ENCODE peak calls at places on chromosome 16, in four cellular contexts. O is kidney, E is MM.1S, G is Karpas-422. U is an unnamed sample.

GRCh38 chr16:1809281-1809801 is 15.8 kb upstream of the IGFALS start:
- DNase-seq in E (no peak), G (no peak), O (peak; percentile 72), U (no peak)

GRCh38 chr16:1991588-1992474 is 2.1 kb downstream of the SYNGR3 start:
- DNase-seq in O (peak; percentile 99), G (peak; percentile 98), E (peak; percentile 94), U (peak; percentile 92)

GRCh38 chr16:47057631-47057996 is 84.1 kb upstream of the DNAJA2 start:
- DNase-seq in E (no peak), O (peak; percentile 8), G (no peak), U (no peak)

GRCh38 chr16:3215601-3216262 is 19.2 kb downstream of the ZNF200 start:
- DNase-seq in E (peak; percentile 13), G (no peak), O (no peak), U (no peak)

GRCh38 chr16:81568749-81569087 is 124.1 kb downstream of the CMIP start:
- DNase-seq in G (no peak), E (no peak), O (no peak), U (no peak)

GRCh38 chr16:50336884-50337283 is 31.9 kb downstream of the BRD7 start:
- DNase-seq in G (no peak), O (no peak), E (no peak), U (no peak)

GRCh38 chr16:27444015-27444414 is 42.0 kb downstream of the IL21R start:
- DNase-seq in O (no peak), G (no peak), E (no peak), U (peak; percentile 69)

GRCh38 chr16:53433930-53434435 is 288 bp upstream of the RBL2 start:
- DNase-seq in O (no peak), G (peak; percentile 92), E (no peak), U (no peak)

GRCh38 chr16:29675811-29676643 is 3.0 kb upstream of the QPRT start:
- DNase-seq in G (peak; percentile 88), O (no peak), E (peak; percentile 23), U (peak; percentile 30)

GRCh38 chr16:3148256-3149192 is 13.7 kb downstream of the ZNF213 start:
- DNase-seq in O (peak; percentile 51), G (peak; percentile 40), E (no peak), U (no peak)

GRCh38 chr16:49458221-49458620 is 84.6 kb downstream of the C16orf78 start:
- DNase-seq in G (no peak), O (no peak), E (no peak), U (no peak)

GRCh38 chr16:87541004-87541881 is 48.4 kb upstream of the ZCCHC14 start:
- DNase-seq in O (no peak), E (no peak), G (no peak), U (peak; percentile 88)

DNA sequence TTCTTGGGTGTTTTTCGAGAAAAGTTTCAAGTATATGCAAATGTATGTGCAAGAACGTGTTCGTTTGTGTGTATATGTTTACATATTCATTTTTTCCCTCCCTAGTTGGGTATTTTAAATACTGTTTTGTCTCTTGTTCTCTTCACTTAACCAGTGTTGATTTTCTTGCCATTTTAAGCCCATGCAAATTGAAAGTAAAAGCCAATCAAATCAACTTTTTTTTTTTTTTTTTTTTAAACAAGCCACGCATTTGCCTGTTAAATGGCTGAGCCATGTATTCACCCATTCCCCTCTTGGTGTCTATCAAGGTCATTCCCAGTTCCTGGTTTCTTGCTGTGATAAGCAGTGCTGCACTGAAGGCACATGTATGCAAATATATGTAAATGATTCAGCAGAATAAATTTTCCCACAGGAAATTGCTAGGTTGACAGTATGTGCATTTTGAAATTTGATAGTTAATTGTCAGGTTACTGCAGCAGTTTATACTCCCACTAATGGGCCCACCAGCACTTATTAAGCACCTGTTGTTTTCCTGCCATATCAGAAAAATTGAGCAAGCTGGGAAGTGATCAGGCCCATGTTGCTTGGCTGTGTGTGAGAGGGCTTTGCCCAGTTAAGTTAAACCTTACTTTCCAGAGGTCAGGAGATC is 12.3 kb downstream of the ABCC1 start:
- DNase-seq in O (no peak), E (no peak), G (no peak), U (no peak)
- H3K9ac ChIP-seq in O (no peak overlapping the region), E (no peak overlapping the region), G (no peak overlapping the region), U (no peak overlapping the region)

DNA sequence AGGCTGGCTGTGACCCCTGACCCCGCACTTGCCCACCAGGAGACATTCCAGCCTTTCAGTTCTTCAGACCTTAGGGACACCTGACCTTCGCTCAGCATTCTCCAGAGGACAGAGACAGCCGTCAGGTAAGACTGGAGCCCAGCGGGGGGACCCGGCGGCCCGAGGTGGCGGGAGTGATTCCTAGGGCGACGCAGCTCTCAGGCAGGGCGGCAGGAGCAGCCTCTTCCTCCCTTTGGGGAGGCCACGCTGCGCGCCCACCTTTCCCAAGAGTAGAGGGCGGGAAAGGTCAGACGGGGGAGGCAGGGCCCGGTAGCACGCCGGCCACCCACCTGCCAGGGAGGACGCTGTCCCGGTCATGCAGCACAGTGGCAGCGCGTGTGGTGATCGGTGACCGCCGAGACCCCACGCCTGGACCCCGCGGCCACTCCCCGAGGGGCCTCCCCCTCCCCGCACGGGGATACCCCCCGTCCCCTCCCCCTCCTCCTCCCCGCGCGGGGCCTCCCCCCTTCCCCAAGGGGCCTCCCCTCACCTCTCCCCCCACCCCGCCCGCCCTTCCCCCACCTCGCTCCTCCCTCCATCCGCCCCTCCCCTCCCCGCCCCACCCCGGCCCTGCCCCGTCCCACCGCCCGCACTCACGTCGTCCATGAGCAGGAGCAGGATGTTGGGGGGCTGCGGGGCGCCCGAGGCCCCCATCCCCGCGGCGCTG is 472 bp downstream of the GALNS start:
- DNase-seq in E (no peak), G (no peak), O (peak; percentile 87), U (peak; percentile 24)
- H3K9ac ChIP-seq in E (no peak overlapping the region), G (peak overlapping the region; percentile 73), O (peak overlapping the region; percentile 46), U (peak overlapping the region; percentile 79)

DNA sequence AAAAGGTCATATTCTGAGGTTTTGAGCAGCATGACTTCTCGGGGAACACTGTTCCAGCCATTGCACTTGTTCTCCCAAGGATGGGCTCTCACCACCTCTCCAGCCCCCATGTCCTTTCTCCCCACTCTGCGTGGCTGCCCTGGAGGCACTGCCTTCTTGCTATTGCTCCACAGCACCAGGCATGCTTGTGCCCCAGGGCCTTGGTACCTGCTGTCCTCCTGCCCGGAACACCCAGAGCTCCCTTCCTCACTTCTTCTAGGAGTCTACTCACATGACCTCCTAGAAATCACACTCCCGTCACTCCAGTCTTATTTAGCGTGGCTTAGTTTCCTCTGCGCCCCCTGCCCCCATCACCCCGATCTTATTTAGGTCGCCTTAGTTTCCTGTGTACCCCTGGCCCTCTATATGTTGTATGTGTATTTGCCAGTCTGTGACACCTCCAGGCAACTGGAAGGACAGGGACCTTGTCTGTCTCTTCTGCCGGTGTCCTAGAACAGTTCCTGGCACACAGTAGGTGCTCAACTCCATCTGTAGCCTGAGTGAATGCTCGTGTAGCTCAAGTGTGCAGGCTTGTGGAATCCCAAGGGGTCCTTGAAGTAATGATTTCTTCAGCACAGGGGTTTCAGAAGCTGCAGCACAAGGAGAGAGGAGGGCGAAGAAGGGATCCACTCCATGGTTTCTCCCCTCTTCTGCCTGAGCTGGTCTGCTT is 208.6 kb upstream of the CIBAR2 start:
- DNase-seq in O (no peak), E (no peak), G (no peak), U (no peak)
- H3K9ac ChIP-seq in O (no peak overlapping the region), E (no peak overlapping the region), G (no peak overlapping the region), U (peak overlapping the region; percentile 65)

GRCh38 chr16:683396-684066 is 603 bp downstream of the JMJD8 start:
- DNase-seq in O (no peak), E (no peak), G (peak; percentile 63), U (peak; percentile 40)
- H3K9ac ChIP-seq in O (peak overlapping the region; percentile 61), E (peak overlapping the region; percentile 32), G (peak overlapping the region; percentile 77), U (peak overlapping the region; percentile 68)

DNA sequence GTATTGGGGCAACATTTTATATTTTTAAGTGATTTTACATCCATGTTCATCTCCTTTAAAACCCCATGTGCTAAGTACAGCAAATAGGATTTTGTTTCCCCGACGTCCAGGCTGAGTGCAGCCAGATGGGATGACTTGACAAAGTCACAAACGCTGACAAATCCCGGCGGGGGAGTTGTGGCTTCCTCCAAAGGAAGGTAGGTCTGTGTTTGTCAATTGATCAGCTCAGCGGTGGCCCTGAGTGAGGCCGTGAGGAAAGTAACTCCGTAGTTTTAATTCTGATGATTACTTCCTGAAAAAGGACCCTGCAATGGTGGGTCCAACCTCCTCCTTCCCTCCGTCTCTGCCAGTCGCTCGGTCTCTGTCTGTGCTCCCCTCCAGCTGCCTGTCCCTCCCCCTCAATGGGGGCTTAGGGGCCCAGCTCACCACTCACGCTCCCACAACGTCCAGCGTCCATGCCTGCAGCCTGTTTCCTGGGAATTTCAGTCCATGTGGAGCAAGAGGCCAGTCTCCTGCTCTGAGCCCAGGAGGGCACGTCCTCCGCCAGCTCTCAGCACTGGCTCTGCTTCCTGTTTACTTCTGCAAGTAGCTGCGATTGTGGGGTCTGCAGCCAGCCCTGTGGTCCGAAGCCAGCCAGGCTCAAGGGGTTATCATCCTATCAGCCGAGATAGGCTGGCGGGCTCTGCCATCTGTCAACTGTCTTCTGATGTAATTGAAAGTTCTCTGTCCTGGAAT is 209.4 kb upstream of the FOXF1 start:
- DNase-seq in G (no peak), O (no peak), E (no peak), U (peak; percentile 56)
- H3K9ac ChIP-seq in G (no peak overlapping the region), O (peak overlapping the region; percentile 19), E (no peak overlapping the region), U (no peak overlapping the region)

DNA sequence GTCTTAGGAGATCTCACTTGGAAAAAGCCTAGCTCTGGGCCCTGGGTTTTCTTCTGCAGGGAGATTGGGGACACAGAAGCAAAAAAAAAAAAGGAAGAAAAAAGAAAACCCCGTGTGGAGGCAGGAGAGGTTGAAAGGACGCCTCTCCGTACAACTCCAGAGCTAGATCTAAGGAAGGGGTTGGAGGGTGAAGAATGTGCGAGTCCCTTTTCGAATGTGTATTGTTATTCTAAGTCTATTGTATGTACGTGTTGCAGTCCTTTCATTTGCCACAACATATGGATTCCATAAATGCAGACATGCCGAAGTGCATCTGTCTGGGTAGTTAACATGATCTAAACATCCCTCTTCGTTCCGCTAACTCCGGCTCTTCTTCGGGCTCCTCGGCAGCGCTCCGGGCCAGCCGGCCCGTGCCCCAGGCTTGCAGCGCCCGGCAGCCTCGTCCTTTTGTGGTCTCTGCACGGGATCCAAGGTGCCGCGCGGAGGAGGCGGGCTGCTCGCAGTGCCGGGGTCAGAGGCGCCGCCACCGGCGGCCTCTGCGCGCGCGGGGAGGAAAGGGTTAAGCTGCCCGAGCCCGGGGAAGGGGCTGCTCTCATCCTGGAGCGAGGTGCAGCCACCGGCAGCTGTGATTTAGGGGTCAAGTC is 14.8 kb upstream of the ZFHX3 start:
- DNase-seq in O (peak; percentile 66), E (no peak), G (no peak), U (no peak)
- H3K9ac ChIP-seq in O (no peak overlapping the region), E (no peak overlapping the region), G (no peak overlapping the region), U (no peak overlapping the region)

GRCh38 chr16:67166883-67167168 is 2.3 kb downstream of the HSF4 start:
- DNase-seq in G (no peak), E (no peak), O (no peak), U (no peak)
- H3K9ac ChIP-seq in G (no peak overlapping the region), E (no peak overlapping the region), O (no peak overlapping the region), U (no peak overlapping the region)

U was measured in GM23248.